ENCODE peak calls at places on chromosomes 12 and 14, in five cellular contexts. W, T, Q, J and K are unnamed samples.

GRCh38 chr12:71475280-71475679 is 35.7 kb downstream of the LGR5 start:
- DNase-seq in Q (no peak), W (peak), J (no peak), T (no peak), K (peak)

GRCh38 chr14:100282766-100283419 is 23.4 kb downstream of the SLC25A29 start:
- DNase-seq in T (no peak), J (no peak), W (no peak), Q (no peak), K (no peak)

GRCh38 chr14:44988694-44989093 is 26.7 kb downstream of the TOGARAM1 start:
- DNase-seq in W (no peak), Q (no peak), J (no peak), T (no peak), K (no peak)

GRCh38 chr14:59331217-59331616 is 134.0 kb downstream of the GPR135 start:
- DNase-seq in W (no peak), T (no peak), Q (no peak), J (no peak), K (no peak)

GRCh38 chr14:55416866-55417265 is 5.2 kb upstream of the ATG14 start:
- DNase-seq in J (no peak), T (no peak), W (peak), Q (no peak), K (no peak)

GRCh38 chr12:78087363-78087675 is 256.6 kb downstream of the NAV3 start:
- DNase-seq in Q (no peak), J (no peak), T (peak), W (no peak), K (no peak)

GRCh38 chr14:60723218-60724079 is 702 bp downstream of the SIX4 start:
- DNase-seq in T (peak), J (no peak), Q (no peak), W (peak), K (peak)

GRCh38 chr14:24072436-24072835 is 1.1 kb downstream of the CPNE6 start:
- DNase-seq in Q (no peak), W (no peak), T (no peak), J (peak), K (no peak)

GRCh38 chr12:106953352-106954260 is 2.1 kb upstream of the TMEM263 start:
- DNase-seq in W (peak), J (no peak), T (no peak), Q (no peak), K (no peak)

GRCh38 chr14:100778951-100779690 is 46.8 kb upstream of the MEG3 start:
- DNase-seq in J (no peak), T (no peak), Q (no peak), W (no peak), K (peak)

GRCh38 chr14:59464651-59465569 is at the start of gene GPR135:
- DNase-seq in J (peak), W (peak), Q (peak), T (peak), K (peak)

GRCh38 chr12:111840831-111841230 is 1.2 kb upstream of the MAPKAPK5 start:
- DNase-seq in Q (no peak), J (no peak), W (peak), T (no peak), K (no peak)

GRCh38 chr14:68309631-68310030 is 483.2 kb downstream of the ZFP36L1 start:
- DNase-seq in W (peak), T (no peak), Q (no peak), J (no peak), K (no peak)

GRCh38 chr12:53219116-53219955 is 12.3 kb upstream of the ITGB7 start:
- DNase-seq in W (peak), J (no peak), T (peak), Q (peak), K (peak)

GRCh38 chr12:70664463-70664862 is 27.2 kb upstream of the PTPRB start:
- DNase-seq in T (no peak), J (peak), W (no peak), Q (no peak), K (no peak)

GRCh38 chr14:93648440-93649168 is 139.7 kb downstream of the PRIMA1 start:
- DNase-seq in J (no peak), T (no peak), W (no peak), Q (no peak), K (no peak)

GRCh38 chr12:132428872-132429121 is 61.2 kb upstream of the FBRSL1 start:
- DNase-seq in T (no peak), W (no peak), J (no peak), Q (no peak), K (no peak)

GRCh38 chr14:61894452-61895077 is 132.3 kb downstream of the SNAPC1 start:
- DNase-seq in W (peak), J (peak), T (peak), Q (peak), K (peak)

GRCh38 chr14:84927096-84927910 is 602.6 kb upstream of the FLRT2 start:
- DNase-seq in J (no peak), Q (no peak), W (peak), T (peak), K (no peak)

GRCh38 chr14:64841772-64842490 is 37.8 kb downstream of the SPTB start:
- DNase-seq in J (no peak), T (no peak), Q (no peak), W (no peak), K (peak)

GRCh38 chr14:98445736-98446135 is 826.3 kb downstream of the BCL11B start:
- DNase-seq in W (no peak), T (no peak), Q (no peak), J (no peak), K (no peak)

GRCh38 chr12:112013601-112014402 is 576 bp downstream of the ERP29 start:
- DNase-seq in Q (peak), T (peak), J (peak), W (peak), K (peak)

GRCh38 chr12:41189395-41190251 is 1.5 kb downstream of the PDZRN4 start:
- DNase-seq in T (no peak), Q (no peak), J (no peak), W (peak), K (peak)

GRCh38 chr12:111699-112591 is 45.4 kb downstream of the IQSEC3 start:
- DNase-seq in J (no peak), W (no peak), Q (no peak), T (no peak), K (no peak)

GRCh38 chr12:29566441-29566840 is 69.0 kb upstream of the OVCH1 start:
- DNase-seq in J (no peak), T (peak), W (no peak), Q (no peak), K (no peak)

GRCh38 chr14:94045563-94046345 is 19.6 kb downstream of the OTUB2 start:
- DNase-seq in T (no peak), Q (no peak), J (no peak), W (no peak), K (no peak)

GRCh38 chr12:85755760-85756159 is 80.4 kb downstream of the RASSF9 start:
- DNase-seq in Q (no peak), T (no peak), W (peak), J (no peak), K (no peak)

GRCh38 chr12:19779393-19780056 is 340.2 kb downstream of the AEBP2 start:
- DNase-seq in J (no peak), T (no peak), Q (no peak), W (no peak), K (no peak)

GRCh38 chr14:68386950-68387779 is 405.7 kb downstream of the ZFP36L1 start:
- DNase-seq in Q (no peak), T (peak), W (no peak), J (no peak), K (no peak)

GRCh38 chr12:109759076-109759420 is 45.4 kb downstream of the FAM222A start:
- DNase-seq in J (no peak), T (no peak), Q (no peak), W (no peak), K (no peak)

GRCh38 chr12:5944688-5945070 is 380 bp downstream of the ANO2 start:
- DNase-seq in W (peak), J (no peak), Q (no peak), T (no peak), K (peak)

GRCh38 chr14:78752789-78753188 is 582.6 kb downstream of the NRXN3 start:
- DNase-seq in Q (no peak), T (no peak), J (no peak), W (no peak), K (no peak)

GRCh38 chr12:795305-795704 is 42.9 kb downstream of the WNK1 start:
- DNase-seq in J (no peak), Q (peak), W (no peak), T (no peak), K (no peak)

GRCh38 chr14:96208739-96209138 is 4.1 kb downstream of the BDKRB2 start:
- DNase-seq in T (no peak), W (no peak), J (no peak), Q (no peak), K (no peak)

GRCh38 chr12:116773276-116773731 is 35.2 kb downstream of the RNFT2 start:
- DNase-seq in T (no peak), J (no peak), Q (no peak), W (peak), K (peak)

GRCh38 chr14:59890676-59891075 is 20.1 kb upstream of the RTN1 start:
- DNase-seq in T (no peak), W (no peak), Q (no peak), J (no peak), K (no peak)